ENCODE peak calls at places on chromosomes 4 and X, in six cellular contexts. E is GM12892, T is transverse colon, C is GM12878, F is K562, P is sigmoid colon. X is an unnamed sample.

GRCh38 chr4:86775061-86775460 is 74.1 kb downstream of the SLC10A6 start:
- DNase-seq in E (no peak), T (no peak), C (no peak), P (no peak), F (no peak), X (no peak)

GRCh38 chrX:85905851-85906250 is 141.5 kb downstream of the CHM start:
- DNase-seq in E (no peak), F (no peak), T (no peak), P (no peak), C (no peak), X (no peak)

GRCh38 chrX:48489296-48489695 is 13.3 kb downstream of the FTSJ1 start:
- DNase-seq in F (no peak), E (no peak), P (no peak), C (no peak), T (no peak), X (no peak)

GRCh38 chrX:108313662-108314061 is 124.6 kb downstream of the COL4A6 start:
- DNase-seq in F (no peak), C (no peak), P (no peak), T (no peak), E (no peak), X (no peak)

GRCh38 chrX:111490683-111491082 is 20.8 kb upstream of the SERTM2 start:
- DNase-seq in P (no peak), T (no peak), C (no peak), E (no peak), F (no peak), X (no peak)

GRCh38 chrX:130728208-130728607 is 174.8 kb downstream of the ENOX2 start:
- DNase-seq in T (no peak), E (no peak), C (no peak), P (no peak), F (no peak), X (no peak)

GRCh38 chrX:35439042-35439639 is 359.0 kb upstream of the MAGEB16 start:
- DNase-seq in E (no peak), P (no peak), F (no peak), T (no peak), C (no peak), X (no peak)

GRCh38 chrX:10618911-10619310 is 1.5 kb downstream of the MID1 start:
- DNase-seq in T (no peak), E (no peak), F (no peak), C (no peak), P (no peak), X (no peak)

GRCh38 chrX:130694983-130695382 is 208.0 kb downstream of the ENOX2 start:
- DNase-seq in E (no peak), C (no peak), P (no peak), T (no peak), F (peak; percentile 41), X (no peak)

GRCh38 chr4:186919340-186919739 is 195.7 kb upstream of the FAT1 start:
- DNase-seq in P (no peak), T (no peak), F (no peak), C (no peak), E (no peak), X (no peak)

GRCh38 chr4:186915816-186916215 is 192.2 kb upstream of the FAT1 start:
- DNase-seq in T (no peak), F (no peak), C (no peak), E (no peak), P (no peak), X (no peak)

GRCh38 chr4:186924723-186925122 is 201.1 kb upstream of the FAT1 start:
- DNase-seq in E (no peak), F (no peak), C (no peak), T (no peak), P (no peak), X (no peak)

GRCh38 chr4:186918466-186918865 is 194.8 kb upstream of the FAT1 start:
- DNase-seq in E (no peak), C (no peak), P (no peak), F (no peak), T (no peak), X (no peak)

GRCh38 chr4:186920486-186920885 is 196.8 kb upstream of the FAT1 start:
- DNase-seq in C (no peak), T (no peak), E (no peak), F (no peak), P (no peak), X (no peak)
- TF ChIP-seq POLR2A in C (no peak), T (no peak), E (no peak), F (no peak), P (no peak), X (no peak)

DNA sequence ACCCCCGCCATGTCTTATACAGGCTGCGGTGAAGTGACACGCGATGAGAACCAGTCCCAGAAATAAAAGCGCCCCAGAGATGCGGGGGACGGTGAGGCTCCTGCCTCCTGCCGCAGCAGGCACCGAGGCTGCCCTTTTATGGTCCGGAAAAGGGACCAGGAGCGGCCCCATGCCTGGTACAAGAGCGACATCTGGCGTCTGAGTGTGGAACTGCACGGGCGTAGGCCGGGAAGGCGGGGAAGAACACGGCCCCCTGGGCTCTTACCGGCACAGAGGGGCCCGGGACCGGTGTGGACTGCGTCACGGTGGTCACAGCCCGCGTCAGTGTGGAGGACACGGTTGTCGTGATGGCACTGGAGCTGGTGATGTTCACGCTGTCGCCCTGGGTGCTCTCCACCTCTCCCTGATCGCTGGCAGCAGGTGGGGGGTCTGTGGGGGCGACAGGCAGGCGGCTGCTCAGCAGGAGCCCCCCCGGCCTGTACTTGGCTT is 8.9 kb upstream of the RENBP start:
- DNase-seq in P (peak; percentile 93), T (peak; percentile 81), E (peak; percentile 96), F (peak; percentile 61), C (no peak), X (peak; percentile 81)
- TF ChIP-seq POLR2AphosphoS5 in P (peak; percentile 62), T (peak; percentile 23), E (peak; percentile 29), F (no peak), C (peak; percentile 36), X (peak; percentile 56)

DNA sequence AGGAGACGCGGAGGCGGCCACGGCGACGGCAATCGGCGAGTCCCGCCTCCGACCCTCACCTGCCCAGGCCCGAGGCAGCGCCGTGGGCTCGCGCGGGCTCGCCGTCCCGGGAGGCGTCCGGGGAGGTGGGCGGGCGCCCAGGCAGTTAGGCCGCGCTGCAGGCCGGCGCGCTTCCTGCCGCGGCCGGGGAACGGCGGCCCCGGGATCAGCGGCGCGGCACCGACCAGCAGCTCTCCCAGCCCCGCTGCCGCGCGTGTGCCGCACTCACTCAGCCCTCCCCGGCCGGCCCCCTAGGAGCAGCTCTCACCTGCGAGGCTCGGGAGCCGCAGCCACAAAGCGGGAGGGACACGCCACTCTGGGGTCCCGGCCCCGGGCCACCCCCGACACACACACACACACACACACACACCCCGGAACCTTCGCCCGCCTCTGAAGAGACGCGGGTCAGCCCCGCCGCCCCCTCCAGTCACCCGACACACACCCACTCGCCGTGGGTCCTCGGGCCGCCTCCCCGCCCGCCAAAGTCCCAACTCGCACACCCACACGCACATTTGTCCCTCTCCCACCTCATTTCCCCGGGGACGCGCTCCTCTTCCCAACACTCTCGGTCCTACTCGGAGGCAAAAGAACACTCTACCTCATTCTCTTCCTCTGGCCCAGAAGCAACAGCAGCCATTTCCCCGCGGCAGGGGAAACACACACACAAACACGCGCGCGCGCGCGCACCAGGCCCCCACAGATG is at the start of gene CNOT6L:
- DNase-seq in P (peak; percentile 87), C (no peak), E (peak; percentile 27), T (peak; percentile 78), F (peak; percentile 56), X (peak; percentile 30)
- TF ChIP-seq POLR2A in P (no peak), C (peak; percentile 63), E (peak; percentile 42), T (peak; percentile 72), F (peak; percentile 56), X (no peak)

DNA sequence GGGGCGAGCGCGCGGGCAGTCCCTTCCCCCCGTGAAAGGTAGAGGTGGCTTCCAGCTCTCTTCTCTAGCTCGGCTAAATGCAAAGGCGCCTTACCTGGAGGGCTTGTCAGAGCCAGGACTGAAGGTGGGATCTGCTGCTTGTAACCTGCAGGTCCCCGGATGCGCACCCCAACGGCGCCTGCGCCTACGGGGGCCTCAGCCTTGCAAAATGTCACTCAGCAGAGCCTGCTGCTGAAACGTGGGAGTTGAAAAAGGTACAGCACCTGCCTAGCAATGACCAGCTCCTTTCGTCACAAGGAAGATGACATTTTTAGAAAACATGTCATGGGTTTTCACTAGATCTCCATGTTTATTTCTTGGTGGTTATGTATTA is 583 bp downstream of the ABHD18 start:
- DNase-seq in P (peak; percentile 76), E (peak; percentile 48), F (peak; percentile 52), C (peak; percentile 21), T (peak; percentile 70), X (peak; percentile 44)
- TF ChIP-seq POLR2AphosphoS5 in P (no peak), E (no peak), F (no peak), C (peak; percentile 6), T (no peak), X (no peak)

GRCh38 chrX:115560211-115560977 is 580 bp upstream of the PLS3 start:
- DNase-seq in C (no peak), E (no peak), P (no peak), T (no peak), F (no peak), X (no peak)

GRCh38 chrX:115559672-115560071 is 1.3 kb upstream of the PLS3 start:
- DNase-seq in P (no peak), C (no peak), F (no peak), T (no peak), E (no peak), X (no peak)

GRCh38 chrX:115561605-115562491 is 874 bp downstream of the PLS3 start:
- DNase-seq in T (peak; percentile 21), F (no peak), C (no peak), P (peak; percentile 78), E (no peak), X (no peak)

GRCh38 chrX:115562492-115562872 is 1.5 kb downstream of the PLS3 start:
- DNase-seq in F (no peak), P (no peak), E (no peak), T (no peak), C (no peak), X (no peak)

DNA sequence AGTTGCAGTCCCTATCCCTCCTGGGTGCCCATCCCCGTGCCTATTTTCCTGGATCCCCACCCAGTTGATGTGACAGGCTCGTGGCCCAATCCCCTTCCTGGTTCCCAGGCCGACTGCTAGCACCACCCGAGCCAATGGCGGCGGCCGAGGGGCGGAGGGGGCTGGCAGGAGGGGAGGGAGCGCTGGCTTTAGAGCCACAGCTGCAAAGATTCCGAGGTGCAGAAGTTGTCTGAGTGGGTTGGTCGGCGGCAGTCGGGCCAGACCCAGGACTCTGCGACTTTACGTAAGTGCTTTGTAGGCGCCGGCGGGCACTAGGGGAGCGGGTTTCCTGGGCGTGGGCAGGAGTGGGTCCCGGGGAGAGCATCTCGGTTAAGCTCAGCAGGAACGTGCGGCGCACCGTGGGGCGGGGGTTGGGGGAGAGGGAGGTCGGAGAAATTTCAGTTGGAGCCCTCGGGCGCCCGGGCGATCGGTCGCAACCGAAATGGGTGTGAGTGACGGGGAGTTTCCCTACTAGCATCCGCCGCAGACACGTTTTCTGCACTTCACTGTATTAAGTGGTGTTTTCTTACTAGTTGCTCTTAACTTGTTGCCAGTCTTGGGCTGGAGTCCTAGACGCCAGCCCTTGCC is at the start of gene PLS3:
- DNase-seq in P (peak; percentile 92), E (no peak), F (no peak), T (peak; percentile 72), C (no peak), X (no peak)
- TF ChIP-seq POLR2A in P (peak; percentile 63), E (no peak), F (no peak), T (peak; percentile 33), C (no peak), X (no peak)

X was measured in GM12891.